ENCODE peak calls at places on chromosomes 6 and 20, in nine cellular contexts. K is NCI-H1105; B is HTR-8/SVneo; C is nephron progenitor cell; G is NAMALWA; M is stimulated activated CD8-positive, alpha-beta memory T cell treated with anti-CD3 and anti-CD28 coated beads, Interleukin-4, amount 100 ng/mL, for 48 hours; H is adipocyte; T is AG08395; R is NCI-H1092. O is an unnamed sample.

GRCh38 chr6:131733376-131734016 is 22.7 kb upstream of the CTAGE9 start:
- DNase-seq in G (no peak), R (no peak), K (no peak), H (peak), B (peak), C (no peak), T (peak), M (no peak), O (no peak)

GRCh38 chr6:170575250-170575649 is 9.2 kb downstream of the PDCD2 start:
- DNase-seq in G (peak), T (peak), M (no peak), K (no peak), B (no peak), R (no peak), C (no peak), H (peak), O (no peak)

GRCh38 chr6:128358111-128358780 is 162.2 kb downstream of the PTPRK start:
- DNase-seq in C (no peak), R (no peak), G (no peak), T (peak), M (no peak), H (peak), B (no peak), K (no peak), O (no peak)

GRCh38 chr20:45470262-45470931 is 844 bp downstream of the WFDC2 start:
- DNase-seq in H (peak), B (no peak), K (peak), G (no peak), R (peak), M (peak), C (peak), T (no peak), O (no peak)

GRCh38 chr6:110415297-110415916 is at the start of gene DDO:
- DNase-seq in B (peak), R (no peak), H (no peak), C (no peak), T (peak), M (no peak), K (no peak), G (no peak), O (no peak)

GRCh38 chr6:36959555-36960250 is 5.2 kb downstream of the PI16 start:
- DNase-seq in M (no peak), B (no peak), H (no peak), K (no peak), G (no peak), C (no peak), R (no peak), T (no peak), O (no peak)

GRCh38 chr6:84568971-84569370 is 195.4 kb downstream of the TBX18 start:
- DNase-seq in K (no peak), B (no peak), G (peak), H (peak), T (no peak), R (no peak), C (no peak), M (no peak), O (no peak)

GRCh38 chr6:148440877-148441453 is 98.3 kb downstream of the SASH1 start:
- DNase-seq in R (no peak), H (peak), M (no peak), C (peak), T (peak), G (no peak), K (peak), B (peak), O (no peak)

GRCh38 chr20:20253744-20254330 is 114.1 kb upstream of the INSM1 start:
- DNase-seq in H (no peak), M (no peak), K (peak), C (no peak), R (no peak), T (no peak), G (no peak), B (no peak), O (no peak)

GRCh38 chr6:162119349-162119748 is 608.2 kb downstream of the PRKN start:
- DNase-seq in B (no peak), H (no peak), T (peak), R (no peak), M (no peak), K (no peak), G (no peak), C (no peak), O (no peak)

GRCh38 chr20:19577692-19578091 is 180.4 kb upstream of the RIN2 start:
- DNase-seq in H (no peak), K (no peak), T (no peak), G (no peak), C (no peak), M (no peak), B (no peak), R (no peak), O (no peak)

GRCh38 chr6:108737594-108738546 is 110.4 kb upstream of the ARMC2 start:
- DNase-seq in T (peak), M (peak), B (peak), G (no peak), R (no peak), C (no peak), K (no peak), H (peak), O (no peak)

GRCh38 chr20:10218536-10219451 is at the start of gene SNAP25:
- DNase-seq in C (peak), T (peak), M (peak), K (peak), B (peak), R (peak), H (peak), G (peak), O (peak)

GRCh38 chr6:44298055-44298803 is 14.9 kb downstream of the AARS2 start:
- DNase-seq in T (no peak), B (no peak), M (no peak), G (no peak), K (no peak), R (no peak), C (no peak), H (no peak), O (no peak)

GRCh38 chr20:8309638-8310037 is 177.6 kb downstream of the PLCB1 start:
- DNase-seq in R (no peak), G (peak), K (no peak), T (peak), B (no peak), M (no peak), H (no peak), C (no peak), O (no peak)

GRCh38 chr6:116561377-116562018 is 7.9 kb downstream of the CALHM4 start:
- DNase-seq in C (peak), G (peak), H (peak), B (peak), M (peak), R (peak), T (peak), K (peak), O (peak)

GRCh38 chr20:48731581-48731980 is 96.2 kb downstream of the PREX1 start:
- DNase-seq in B (no peak), C (no peak), H (no peak), T (no peak), G (no peak), K (no peak), M (no peak), R (no peak), O (no peak)

GRCh38 chr20:21391495-21392298 is 5.6 kb downstream of the NKX2-4 start:
- DNase-seq in T (no peak), R (no peak), H (no peak), B (no peak), K (no peak), G (no peak), M (no peak), C (peak), O (no peak)

GRCh38 chr6:166774292-166774691 is 147.2 kb upstream of the RPS6KA2 start:
- DNase-seq in H (no peak), B (no peak), G (no peak), M (peak), C (no peak), K (no peak), T (no peak), R (no peak), O (peak)

GRCh38 chr6:39965716-39966115 is 31.5 kb upstream of the MOCS1 start:
- DNase-seq in T (no peak), R (no peak), G (no peak), K (no peak), H (no peak), M (no peak), B (no peak), C (no peak), O (no peak)

GRCh38 chr6:318265-318890 is 26.1 kb downstream of the DUSP22 start:
- DNase-seq in G (no peak), H (no peak), K (no peak), B (no peak), R (no peak), M (no peak), T (no peak), C (no peak), O (no peak)

GRCh38 chr20:33673411-33674293 is 576 bp downstream of the NECAB3 start:
- DNase-seq in K (no peak), B (no peak), M (peak), C (no peak), H (no peak), R (no peak), G (no peak), T (no peak), O (no peak)

GRCh38 chr6:163187606-163188005 is 226.9 kb upstream of the QKI start:
- DNase-seq in M (no peak), K (no peak), H (no peak), R (no peak), G (no peak), T (no peak), C (no peak), B (no peak), O (no peak)

GRCh38 chr6:140382351-140382750 is 1007.9 kb upstream of the CITED2 start:
- DNase-seq in C (no peak), G (no peak), T (no peak), B (no peak), M (no peak), R (no peak), H (no peak), K (no peak), O (no peak)

GRCh38 chr6:154508573-154509375 is 1.7 kb downstream of the CNKSR3 start:
- DNase-seq in C (no peak), R (no peak), M (no peak), H (peak), T (no peak), G (no peak), B (no peak), K (no peak), O (no peak)

GRCh38 chr6:32195902-32196681 is 3.6 kb upstream of the GPSM3 start:
- DNase-seq in G (peak), T (peak), B (peak), M (peak), H (peak), R (peak), K (peak), C (peak), O (peak)

GRCh38 chr20:58148891-58149290 is 79.6 kb downstream of the ANKRD60 start:
- DNase-seq in K (no peak), T (no peak), G (no peak), B (no peak), H (no peak), M (no peak), R (no peak), C (no peak), O (no peak)

GRCh38 chr6:134730013-134730412 is 219.9 kb downstream of the ALDH8A1 start:
- DNase-seq in R (no peak), B (no peak), T (no peak), C (no peak), G (no peak), H (no peak), K (no peak), M (no peak), O (no peak)

GRCh38 chr6:90175627-90176538 is 120.8 kb downstream of the BACH2 start:
- DNase-seq in H (no peak), C (no peak), B (no peak), G (peak), M (peak), R (no peak), T (no peak), K (no peak), O (no peak)

GRCh38 chr20:45817652-45818194 is 5.3 kb downstream of the UBE2C start:
- DNase-seq in M (no peak), K (no peak), T (peak), R (no peak), C (no peak), B (peak), H (peak), G (no peak), O (no peak)

GRCh38 chr20:23078994-23079364 is 7.1 kb downstream of the CD93 start:
- DNase-seq in H (no peak), T (no peak), C (no peak), G (peak), M (no peak), K (peak), R (peak), B (no peak), O (no peak)

GRCh38 chr20:54606384-54606783 is 131.0 kb downstream of the DOK5 start:
- DNase-seq in R (no peak), B (no peak), M (no peak), K (no peak), H (peak), G (peak), T (no peak), C (no peak), O (no peak)

GRCh38 chr6:137282253-137282652 is 63.1 kb upstream of the IFNGR1 start:
- DNase-seq in C (no peak), M (no peak), R (no peak), G (no peak), H (no peak), K (no peak), B (no peak), T (no peak), O (no peak)

GRCh38 chr6:158799051-158799792 is 19.9 kb downstream of the EZR start:
- DNase-seq in G (peak), R (peak), M (peak), B (peak), H (peak), T (no peak), K (peak), C (no peak), O (peak)

GRCh38 chr6:34593741-34594140 is 37.6 kb upstream of the SPDEF start:
- DNase-seq in R (no peak), K (no peak), G (no peak), B (no peak), T (no peak), M (no peak), C (no peak), H (no peak), O (no peak)

O was measured in activated CD8-positive, alpha-beta memory T cell treated with anti-CD3 and anti-CD28 coated beads, Interleukin-2, amount 10 ng/mL, durations not matched to agents 7 days and 5 days.